ENCODE peak calls at places on chromosome 14, in nine cellular contexts. One of them, this sample, is unnamed.

GRCh38 chr14:68627050-68627867 is 165.6 kb downstream of the ZFP36L1 start:
- DNase-seq in left kidney: peak; percentile 89
- DNase-seq in RCC 7860: peak; percentile 99
- DNase-seq in activated T-helper 9 cell treated with anti-CD3 and anti-CD28 coated beads, Interleukin-2, amount 50 U/mL, for 16 hours: no peak
- DNase-seq in neural crest cell: no peak
- DNase-seq in kidney: peak; percentile 85
- DNase-seq in activated CD4-positive, alpha-beta T cell treated with anti-CD3 and anti-CD28 coated beads for 48 hours: no peak
- DNase-seq in sigmoid colon: no peak
- DNase-seq in myocyte: peak; percentile 22
- DNase-seq in this sample: no peak

GRCh38 chr14:101476931-101477553 is 84.3 kb upstream of the DIO3 start:
- DNase-seq in sigmoid colon: peak; percentile 50
- DNase-seq in left kidney: peak; percentile 92
- DNase-seq in myocyte: no peak
- DNase-seq in activated T-helper 9 cell treated with anti-CD3 and anti-CD28 coated beads, Interleukin-2, amount 50 U/mL, for 16 hours: no peak
- DNase-seq in activated CD4-positive, alpha-beta T cell treated with anti-CD3 and anti-CD28 coated beads for 48 hours: no peak
- DNase-seq in RCC 7860: peak; percentile 4
- DNase-seq in kidney: no peak
- DNase-seq in neural crest cell: no peak
- DNase-seq in this sample: peak; percentile 80

GRCh38 chr14:74932401-74932901 is 9.4 kb upstream of the RPS6KL1 start:
- DNase-seq in activated CD4-positive, alpha-beta T cell treated with anti-CD3 and anti-CD28 coated beads for 48 hours: no peak
- DNase-seq in sigmoid colon: no peak
- DNase-seq in neural crest cell: no peak
- DNase-seq in activated T-helper 9 cell treated with anti-CD3 and anti-CD28 coated beads, Interleukin-2, amount 50 U/mL, for 16 hours: no peak
- DNase-seq in kidney: peak; percentile 37
- DNase-seq in RCC 7860: no peak
- DNase-seq in left kidney: no peak
- DNase-seq in myocyte: no peak
- DNase-seq in this sample: no peak

GRCh38 chr14:103126873-103127304 is 3.6 kb downstream of the TNFAIP2 start:
- DNase-seq in myocyte: no peak
- DNase-seq in activated T-helper 9 cell treated with anti-CD3 and anti-CD28 coated beads, Interleukin-2, amount 50 U/mL, for 16 hours: no peak
- DNase-seq in activated CD4-positive, alpha-beta T cell treated with anti-CD3 and anti-CD28 coated beads for 48 hours: no peak
- DNase-seq in sigmoid colon: peak; percentile 73
- DNase-seq in left kidney: peak; percentile 94
- DNase-seq in neural crest cell: peak; percentile 52
- DNase-seq in RCC 7860: no peak
- DNase-seq in kidney: peak; percentile 84
- DNase-seq in this sample: peak; percentile 91

GRCh38 chr14:76844223-76844622 is 18.0 kb downstream of the LRRC74A start:
- DNase-seq in activated T-helper 9 cell treated with anti-CD3 and anti-CD28 coated beads, Interleukin-2, amount 50 U/mL, for 16 hours: peak; percentile 41
- DNase-seq in activated CD4-positive, alpha-beta T cell treated with anti-CD3 and anti-CD28 coated beads for 48 hours: peak; percentile 83
- DNase-seq in left kidney: peak; percentile 40
- DNase-seq in kidney: peak; percentile 88
- DNase-seq in sigmoid colon: peak; percentile 75
- DNase-seq in neural crest cell: no peak
- DNase-seq in RCC 7860: no peak
- DNase-seq in myocyte: no peak
- DNase-seq in this sample: peak; percentile 61

GRCh38 chr14:30521899-30522736 is 36.8 kb upstream of the G2E3 start:
- DNase-seq in neural crest cell: no peak
- DNase-seq in RCC 7860: no peak
- DNase-seq in kidney: no peak
- DNase-seq in activated T-helper 9 cell treated with anti-CD3 and anti-CD28 coated beads, Interleukin-2, amount 50 U/mL, for 16 hours: no peak
- DNase-seq in left kidney: peak; percentile 57
- DNase-seq in sigmoid colon: no peak
- DNase-seq in activated CD4-positive, alpha-beta T cell treated with anti-CD3 and anti-CD28 coated beads for 48 hours: no peak
- DNase-seq in myocyte: peak; percentile 52
- DNase-seq in this sample: peak; percentile 76

GRCh38 chr14:85917631-85918030 is 387.7 kb downstream of the FLRT2 start:
- DNase-seq in sigmoid colon: no peak
- DNase-seq in RCC 7860: no peak
- DNase-seq in neural crest cell: no peak
- DNase-seq in kidney: no peak
- DNase-seq in activated T-helper 9 cell treated with anti-CD3 and anti-CD28 coated beads, Interleukin-2, amount 50 U/mL, for 16 hours: no peak
- DNase-seq in activated CD4-positive, alpha-beta T cell treated with anti-CD3 and anti-CD28 coated beads for 48 hours: no peak
- DNase-seq in myocyte: no peak
- DNase-seq in left kidney: no peak
- DNase-seq in this sample: no peak

GRCh38 chr14:35351897-35352273 is 52.7 kb downstream of the NFKBIA start:
- DNase-seq in sigmoid colon: no peak
- DNase-seq in RCC 7860: no peak
- DNase-seq in activated T-helper 9 cell treated with anti-CD3 and anti-CD28 coated beads, Interleukin-2, amount 50 U/mL, for 16 hours: no peak
- DNase-seq in myocyte: no peak
- DNase-seq in kidney: no peak
- DNase-seq in activated CD4-positive, alpha-beta T cell treated with anti-CD3 and anti-CD28 coated beads for 48 hours: no peak
- DNase-seq in left kidney: no peak
- DNase-seq in neural crest cell: no peak
- DNase-seq in this sample: no peak

GRCh38 chr14:69696633-69697557 is 70.0 kb upstream of the SRSF5 start:
- DNase-seq in neural crest cell: no peak
- DNase-seq in activated CD4-positive, alpha-beta T cell treated with anti-CD3 and anti-CD28 coated beads for 48 hours: peak; percentile 49
- DNase-seq in kidney: no peak
- DNase-seq in sigmoid colon: no peak
- DNase-seq in activated T-helper 9 cell treated with anti-CD3 and anti-CD28 coated beads, Interleukin-2, amount 50 U/mL, for 16 hours: no peak
- DNase-seq in left kidney: peak; percentile 32
- DNase-seq in RCC 7860: no peak
- DNase-seq in myocyte: no peak
- DNase-seq in this sample: no peak

GRCh38 chr14:80787876-80788275 is 153.7 kb downstream of the CEP128 start:
- DNase-seq in left kidney: no peak
- DNase-seq in activated CD4-positive, alpha-beta T cell treated with anti-CD3 and anti-CD28 coated beads for 48 hours: no peak
- DNase-seq in myocyte: no peak
- DNase-seq in sigmoid colon: no peak
- DNase-seq in neural crest cell: no peak
- DNase-seq in RCC 7860: no peak
- DNase-seq in activated T-helper 9 cell treated with anti-CD3 and anti-CD28 coated beads, Interleukin-2, amount 50 U/mL, for 16 hours: no peak
- DNase-seq in kidney: no peak
- DNase-seq in this sample: no peak

GRCh38 chr14:50023671-50024490 is 92.5 kb downstream of the VCPKMT start:
- DNase-seq in sigmoid colon: peak; percentile 82
- DNase-seq in left kidney: no peak
- DNase-seq in RCC 7860: peak; percentile 66
- DNase-seq in activated T-helper 9 cell treated with anti-CD3 and anti-CD28 coated beads, Interleukin-2, amount 50 U/mL, for 16 hours: no peak
- DNase-seq in kidney: no peak
- DNase-seq in neural crest cell: no peak
- DNase-seq in activated CD4-positive, alpha-beta T cell treated with anti-CD3 and anti-CD28 coated beads for 48 hours: no peak
- DNase-seq in myocyte: peak; percentile 43
- DNase-seq in this sample: no peak

GRCh38 chr14:106564058-106564643 is 1037.8 kb downstream of the TMEM121 start:
- DNase-seq in activated CD4-positive, alpha-beta T cell treated with anti-CD3 and anti-CD28 coated beads for 48 hours: peak; percentile 80
- DNase-seq in left kidney: no peak
- DNase-seq in kidney: no peak
- DNase-seq in RCC 7860: no peak
- DNase-seq in sigmoid colon: no peak
- DNase-seq in activated T-helper 9 cell treated with anti-CD3 and anti-CD28 coated beads, Interleukin-2, amount 50 U/mL, for 16 hours: peak; percentile 54
- DNase-seq in myocyte: no peak
- DNase-seq in neural crest cell: no peak
- DNase-seq in this sample: peak; percentile 21

GRCh38 chr14:33592298-33592697 is 358.6 kb downstream of the EGLN3 start:
- DNase-seq in sigmoid colon: no peak
- DNase-seq in RCC 7860: no peak
- DNase-seq in left kidney: no peak
- DNase-seq in activated T-helper 9 cell treated with anti-CD3 and anti-CD28 coated beads, Interleukin-2, amount 50 U/mL, for 16 hours: no peak
- DNase-seq in activated CD4-positive, alpha-beta T cell treated with anti-CD3 and anti-CD28 coated beads for 48 hours: no peak
- DNase-seq in kidney: no peak
- DNase-seq in myocyte: no peak
- DNase-seq in neural crest cell: no peak
- DNase-seq in this sample: no peak

GRCh38 chr14:94462763-94463572 is 10.4 kb upstream of the SERPINA11 start:
- DNase-seq in left kidney: no peak
- DNase-seq in neural crest cell: no peak
- DNase-seq in activated CD4-positive, alpha-beta T cell treated with anti-CD3 and anti-CD28 coated beads for 48 hours: no peak
- DNase-seq in myocyte: no peak
- DNase-seq in sigmoid colon: no peak
- DNase-seq in RCC 7860: no peak
- DNase-seq in kidney: no peak
- DNase-seq in activated T-helper 9 cell treated with anti-CD3 and anti-CD28 coated beads, Interleukin-2, amount 50 U/mL, for 16 hours: no peak
- DNase-seq in this sample: no peak

GRCh38 chr14:101001311-101002069 is 98.0 kb upstream of the RTL1 start:
- DNase-seq in myocyte: no peak
- DNase-seq in kidney: peak; percentile 26
- DNase-seq in left kidney: no peak
- DNase-seq in activated T-helper 9 cell treated with anti-CD3 and anti-CD28 coated beads, Interleukin-2, amount 50 U/mL, for 16 hours: no peak
- DNase-seq in activated CD4-positive, alpha-beta T cell treated with anti-CD3 and anti-CD28 coated beads for 48 hours: peak; percentile 9
- DNase-seq in sigmoid colon: no peak
- DNase-seq in RCC 7860: peak; percentile 52
- DNase-seq in neural crest cell: no peak
- DNase-seq in this sample: no peak

GRCh38 chr14:52840916-52841315 is 49.5 kb upstream of the GNPNAT1 start:
- DNase-seq in activated T-helper 9 cell treated with anti-CD3 and anti-CD28 coated beads, Interleukin-2, amount 50 U/mL, for 16 hours: no peak
- DNase-seq in left kidney: no peak
- DNase-seq in RCC 7860: no peak
- DNase-seq in sigmoid colon: peak; percentile 74
- DNase-seq in activated CD4-positive, alpha-beta T cell treated with anti-CD3 and anti-CD28 coated beads for 48 hours: no peak
- DNase-seq in kidney: no peak
- DNase-seq in neural crest cell: no peak
- DNase-seq in myocyte: peak; percentile 83
- DNase-seq in this sample: no peak

GRCh38 chr14:75831455-75831854 is 150.3 kb downstream of the TGFB3 start:
- DNase-seq in left kidney: no peak
- DNase-seq in activated CD4-positive, alpha-beta T cell treated with anti-CD3 and anti-CD28 coated beads for 48 hours: peak; percentile 27
- DNase-seq in kidney: no peak
- DNase-seq in sigmoid colon: peak; percentile 78
- DNase-seq in activated T-helper 9 cell treated with anti-CD3 and anti-CD28 coated beads, Interleukin-2, amount 50 U/mL, for 16 hours: peak; percentile 9
- DNase-seq in myocyte: peak; percentile 78
- DNase-seq in neural crest cell: no peak
- DNase-seq in RCC 7860: no peak
- DNase-seq in this sample: no peak

GRCh38 chr14:22333408-22334274 is 255.4 kb downstream of the DAD1 start:
- DNase-seq in activated CD4-positive, alpha-beta T cell treated with anti-CD3 and anti-CD28 coated beads for 48 hours: no peak
- DNase-seq in kidney: no peak
- DNase-seq in sigmoid colon: no peak
- DNase-seq in neural crest cell: no peak
- DNase-seq in activated T-helper 9 cell treated with anti-CD3 and anti-CD28 coated beads, Interleukin-2, amount 50 U/mL, for 16 hours: no peak
- DNase-seq in left kidney: peak; percentile 36
- DNase-seq in myocyte: peak; percentile 52
- DNase-seq in RCC 7860: peak; percentile 11
- DNase-seq in this sample: peak; percentile 34

GRCh38 chr14:90757452-90757851 is 58.8 kb downstream of the TTC7B start:
- DNase-seq in neural crest cell: no peak
- DNase-seq in kidney: no peak
- DNase-seq in RCC 7860: no peak
- DNase-seq in activated CD4-positive, alpha-beta T cell treated with anti-CD3 and anti-CD28 coated beads for 48 hours: no peak
- DNase-seq in activated T-helper 9 cell treated with anti-CD3 and anti-CD28 coated beads, Interleukin-2, amount 50 U/mL, for 16 hours: no peak
- DNase-seq in sigmoid colon: no peak
- DNase-seq in myocyte: no peak
- DNase-seq in left kidney: no peak
- DNase-seq in this sample: no peak

GRCh38 chr14:24296341-24297157 is 3.0 kb downstream of the DHRS1 start:
- DNase-seq in activated CD4-positive, alpha-beta T cell treated with anti-CD3 and anti-CD28 coated beads for 48 hours: peak; percentile 83
- DNase-seq in RCC 7860: peak; percentile 70
- DNase-seq in myocyte: peak; percentile 89
- DNase-seq in sigmoid colon: peak; percentile 73
- DNase-seq in left kidney: peak; percentile 85
- DNase-seq in neural crest cell: peak; percentile 45
- DNase-seq in kidney: no peak
- DNase-seq in activated T-helper 9 cell treated with anti-CD3 and anti-CD28 coated beads, Interleukin-2, amount 50 U/mL, for 16 hours: peak; percentile 59
- DNase-seq in this sample: peak; percentile 84

This sample was measured in GM23338.